ENCODE peak calls at places on chromosomes 12 and 14, in seven cellular contexts. Q is esophagus squamous epithelium, O is upper lobe of left lung, Y is transverse colon, X is A549, D is Peyer's patch, A is IMR-90. T is an unnamed sample.

GRCh38 chr12:59321278-59321677 is 274.6 kb upstream of the SLC16A7 start:
- DNase-seq in Y (no peak), O (no peak), X (no peak), D (no peak), A (no peak), Q (no peak), T (no peak)

GRCh38 chr14:75426332-75427125 is 1.3 kb upstream of the JDP2 start:
- DNase-seq in D (peak; percentile 61), X (no peak), Q (no peak), A (no peak), O (no peak), Y (no peak), T (no peak)

GRCh38 chr12:6212086-6212485 is 11.9 kb downstream of the CD9 start:
- DNase-seq in X (no peak), D (no peak), Q (no peak), A (no peak), Y (no peak), O (no peak), T (no peak)

GRCh38 chr14:94001501-94002396 is 4.6 kb downstream of the CCDC197 start:
- DNase-seq in Q (no peak), O (peak; percentile 59), X (peak; percentile 73), D (peak; percentile 84), A (peak; percentile 67), Y (peak; percentile 59), T (peak; percentile 55)

GRCh38 chr14:73211251-73211650 is 26.1 kb upstream of the PAPLN start:
- DNase-seq in X (no peak), Q (no peak), D (no peak), Y (no peak), O (no peak), A (no peak), T (no peak)

GRCh38 chr14:104389326-104390220 is 190.0 kb upstream of the C14orf180 start:
- DNase-seq in X (no peak), Y (no peak), D (peak; percentile 43), A (no peak), Q (no peak), O (peak; percentile 15), T (no peak)

GRCh38 chr14:75981426-75981825 is 369 bp downstream of the TGFB3 start:
- DNase-seq in O (peak; percentile 32), A (no peak), Y (peak; percentile 17), D (no peak), Q (no peak), X (no peak), T (peak; percentile 25)

GRCh38 chr12:49665384-49665783 is 41.8 kb downstream of the FMNL3 start:
- DNase-seq in D (no peak), X (no peak), Y (no peak), O (no peak), A (no peak), Q (no peak), T (no peak)

GRCh38 chr14:99537399-99537798 is 56.2 kb downstream of the CCNK start:
- DNase-seq in D (no peak), O (no peak), A (peak; percentile 83), X (peak; percentile 48), Y (peak; percentile 48), Q (no peak), T (no peak)

GRCh38 chr14:61260939-61261776 is 20.0 kb downstream of the TMEM30B start:
- DNase-seq in Y (no peak), O (no peak), A (peak; percentile 90), Q (no peak), D (no peak), X (peak; percentile 47), T (no peak)

GRCh38 chr12:48894271-48894670 is 28.6 kb upstream of the RND1 start:
- DNase-seq in A (no peak), Q (no peak), D (no peak), O (no peak), X (no peak), Y (no peak), T (no peak)

GRCh38 chr12:104632724-104633181 is 176.0 kb downstream of the CHST11 start:
- DNase-seq in Y (no peak), A (peak; percentile 67), O (no peak), D (no peak), X (no peak), Q (no peak), T (no peak)

GRCh38 chr12:68572650-68573049 is 38.0 kb upstream of the RAP1B start:
- DNase-seq in Q (no peak), D (no peak), X (no peak), A (peak; percentile 24), O (no peak), Y (no peak), T (no peak)

GRCh38 chr12:79844693-79845092 is 90.2 kb downstream of the PPP1R12A start:
- DNase-seq in X (peak; percentile 74), Y (no peak), O (no peak), Q (no peak), A (peak; percentile 91), D (no peak), T (no peak)

GRCh38 chr14:56358265-56358664 is 221.3 kb upstream of the TMEM260 start:
- DNase-seq in D (no peak), A (no peak), Q (no peak), O (no peak), Y (no peak), X (no peak), T (no peak)

GRCh38 chr12:115121053-115121452 is 437.1 kb upstream of the TBX3 start:
- DNase-seq in A (no peak), Y (no peak), O (no peak), X (no peak), Q (no peak), D (no peak), T (no peak)

GRCh38 chr12:14126692-14127091 is 145.3 kb upstream of the GRIN2B start:
- DNase-seq in X (no peak), A (no peak), O (no peak), Q (no peak), Y (no peak), D (peak; percentile 59), T (no peak)
- TF ChIP-seq POLR2A in X (no peak), A (no peak), O (no peak), Q (no peak), Y (no peak), D (no peak), T (no peak)

DNA sequence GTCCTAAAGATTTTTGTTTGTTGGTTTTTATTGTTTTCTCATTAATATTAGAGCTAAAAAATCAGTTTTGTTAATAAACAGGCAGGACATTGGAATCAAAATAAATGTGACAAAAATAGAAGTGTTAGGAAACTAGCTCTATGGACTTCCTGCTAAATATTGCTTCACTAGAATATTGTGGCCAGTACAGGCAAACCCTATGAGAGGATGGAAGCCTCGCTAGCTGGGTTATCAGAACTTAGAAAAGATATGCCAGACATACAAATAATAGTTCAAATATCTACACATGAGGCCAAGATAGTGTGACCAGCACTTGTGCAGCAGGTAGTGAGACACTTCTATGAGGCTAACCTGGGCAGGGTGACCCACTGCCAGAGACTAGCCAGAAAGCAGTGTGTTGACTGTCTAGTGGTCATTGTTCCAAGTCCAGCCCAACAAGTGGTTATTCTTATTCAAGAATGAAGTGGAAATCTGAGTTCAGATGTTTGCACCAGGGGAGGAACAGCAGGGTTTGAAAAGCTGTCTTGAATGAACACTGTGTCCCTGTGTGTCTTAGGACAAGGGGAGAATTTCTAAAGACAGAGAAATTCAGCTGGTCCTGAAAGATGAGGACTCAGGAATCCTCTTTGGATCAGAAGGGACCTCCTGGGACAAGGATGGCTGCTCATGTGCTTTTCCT is 16.4 kb downstream of the TSPAN8 start:
- DNase-seq in Y (no peak), Q (no peak), O (no peak), A (no peak), D (no peak), X (no peak), T (no peak)
- TF ChIP-seq POLR2A in Y (no peak), Q (no peak), O (no peak), A (no peak), D (no peak), X (no peak), T (no peak)

GRCh38 chr12:13102481-13103195 is 829 bp downstream of the GSG1 start:
- DNase-seq in Q (no peak), X (no peak), O (no peak), D (no peak), Y (no peak), A (peak; percentile 48), T (no peak)
- TF ChIP-seq POLR2A in Q (no peak), X (no peak), O (no peak), D (no peak), Y (no peak), A (no peak), T (no peak)

GRCh38 chr12:101042211-101042610 is 167.8 kb downstream of the SLC5A8 start:
- DNase-seq in D (no peak), O (no peak), A (no peak), Y (no peak), Q (no peak), X (no peak), T (no peak)

GRCh38 chr12:101044512-101045074 is 165.4 kb downstream of the SLC5A8 start:
- DNase-seq in Q (no peak), D (no peak), X (no peak), Y (no peak), O (no peak), A (no peak), T (no peak)

GRCh38 chr12:101047652-101048051 is 162.4 kb downstream of the SLC5A8 start:
- DNase-seq in Y (no peak), Q (no peak), D (no peak), X (no peak), A (no peak), O (no peak), T (no peak)

GRCh38 chr12:101040936-101041335 is 169.1 kb downstream of the SLC5A8 start:
- DNase-seq in D (no peak), A (no peak), Q (no peak), Y (no peak), X (no peak), O (no peak), T (no peak)

GRCh38 chr12:101045486-101046474 is 164.3 kb downstream of the SLC5A8 start:
- DNase-seq in A (peak; percentile 58), Q (no peak), D (no peak), O (no peak), X (no peak), Y (no peak), T (no peak)
- TF ChIP-seq POLR2A in A (no peak), Q (no peak), D (no peak), O (no peak), X (no peak), Y (no peak), T (no peak)

T was measured in erythroblast.